ENCODE peak calls at places on chromosomes 13 and 19, in five cellular contexts. W is Right ventricle myocardium superior; Z is stimulated activated CD8-positive, alpha-beta memory T cell treated with anti-CD3 and anti-CD28 coated beads, Interleukin-15, amount 100 ng/mL, for 4 hours; Q is fibroblast of the conjunctiva; C is lower leg skin. V is an unnamed sample.

GRCh38 chr13:114249062-114249461 is 14.4 kb downstream of the CDC16 start:
- DNase-seq in W (no peak), Z (no peak), Q (no peak), C (no peak), V (no peak)

GRCh38 chr13:44142540-44142867 is 231.1 kb upstream of the SERP2 start:
- DNase-seq in W (no peak), Z (no peak), Q (no peak), C (no peak), V (no peak)

GRCh38 chr19:10431943-10432735 is 11.8 kb downstream of the PDE4A start:
- DNase-seq in W (peak), Z (no peak), Q (no peak), C (peak), V (peak)

GRCh38 chr13:59458908-59459579 is 704.7 kb downstream of the DIAPH3 start:
- DNase-seq in W (peak), Z (no peak), Q (peak), C (no peak), V (no peak)

GRCh38 chr19:14731200-14731599 is 41.4 kb downstream of the ZNF333 start:
- DNase-seq in W (no peak), Z (no peak), Q (no peak), C (peak), V (no peak)

GRCh38 chr19:12665281-12665573 is 1.3 kb downstream of the MAN2B1 start:
- DNase-seq in W (peak), Z (no peak), Q (no peak), C (no peak), V (peak)

GRCh38 chr19:4229179-4229931 is at the start of gene EBI3:
- DNase-seq in W (peak), Z (peak), Q (no peak), C (peak), V (no peak)

GRCh38 chr13:72970956-72971355 is 87.8 kb upstream of the KLF5 start:
- DNase-seq in W (no peak), Z (no peak), Q (peak), C (no peak), V (no peak)

GRCh38 chr13:32255744-32256120 is 59.4 kb downstream of the ZAR1L start:
- DNase-seq in W (no peak), Z (no peak), Q (peak), C (no peak), V (no peak)

GRCh38 chr19:48509467-48510194 is 2.0 kb downstream of the LMTK3 start:
- DNase-seq in W (no peak), Z (no peak), Q (no peak), C (no peak), V (no peak)

GRCh38 chr19:46218160-46218559 is 11.4 kb upstream of the IGFL1 start:
- DNase-seq in W (no peak), Z (no peak), Q (no peak), C (no peak), V (no peak)

GRCh38 chr13:75145926-75146325 is 336.0 kb downstream of the TBC1D4 start:
- DNase-seq in W (no peak), Z (no peak), Q (peak), C (no peak), V (no peak)

GRCh38 chr13:67075239-67075638 is 154.9 kb downstream of the PCDH9 start:
- DNase-seq in W (no peak), Z (no peak), Q (peak), C (no peak), V (no peak)

GRCh38 chr19:42279902-42280760 is 11.1 kb downstream of the CIC start:
- DNase-seq in W (peak), Z (peak), Q (peak), C (peak), V (peak)

GRCh38 chr19:35122687-35123551 is 7.3 kb downstream of the FXYD3 start:
- DNase-seq in W (no peak), Z (no peak), Q (no peak), C (no peak), V (no peak)

GRCh38 chr13:79468819-79469218 is 12.1 kb upstream of the NDFIP2 start:
- DNase-seq in W (no peak), Z (no peak), Q (no peak), C (no peak), V (no peak)

GRCh38 chr13:51681037-51681678 is 96.9 kb downstream of the WDFY2 start:
- DNase-seq in W (no peak), Z (no peak), Q (no peak), C (no peak), V (no peak)

GRCh38 chr13:26062853-26063444 is 11.1 kb upstream of the SHISA2 start:
- DNase-seq in W (no peak), Z (no peak), Q (peak), C (no peak), V (peak)

GRCh38 chr19:6424190-6424938 is at the start of gene KHSRP:
- DNase-seq in W (peak), Z (peak), Q (no peak), C (no peak), V (peak)

GRCh38 chr19:15241259-15241658 is 9.0 kb upstream of the EPHX3 start:
- DNase-seq in W (no peak), Z (no peak), Q (no peak), C (no peak), V (no peak)

GRCh38 chr19:13718733-13719132 is 45.6 kb upstream of the MRI1 start:
- DNase-seq in W (peak), Z (no peak), Q (peak), C (no peak), V (no peak)

GRCh38 chr19:13670846-13671245 is 93.5 kb upstream of the MRI1 start:
- DNase-seq in W (no peak), Z (no peak), Q (no peak), C (no peak), V (no peak)

GRCh38 chr19:55442372-55443044 is 592 bp downstream of the SHISA7 start:
- DNase-seq in W (no peak), Z (no peak), Q (no peak), C (no peak), V (no peak)

GRCh38 chr13:32001392-32001768 is 30.2 kb upstream of the FRY start:
- DNase-seq in W (peak), Z (no peak), Q (peak), C (no peak), V (no peak)

GRCh38 chr13:51814071-51814470 is 10.1 kb upstream of the DHRS12 start:
- DNase-seq in W (no peak), Z (no peak), Q (no peak), C (no peak), V (no peak)

GRCh38 chr19:9819590-9819898 is 665 bp upstream of the FBXL12 start:
- DNase-seq in W (no peak), Z (no peak), Q (no peak), C (no peak), V (no peak)

GRCh38 chr19:2207991-2208860 is 27.9 kb downstream of the PLEKHJ1 start:
- DNase-seq in W (peak), Z (peak), Q (peak), C (peak), V (no peak)

GRCh38 chr19:11179716-11180297 is 17.5 kb downstream of the KANK2 start:
- DNase-seq in W (peak), Z (no peak), Q (no peak), C (no peak), V (no peak)

GRCh38 chr13:39105110-39105509 is 66.9 kb downstream of the NHLRC3 start:
- DNase-seq in W (no peak), Z (no peak), Q (no peak), C (no peak), V (no peak)

GRCh38 chr19:47379398-47379938 is 30.4 kb downstream of the DHX34 start:
- DNase-seq in W (no peak), Z (no peak), Q (no peak), C (no peak), V (no peak)

GRCh38 chr13:99686157-99686572 is 184.9 kb downstream of the TM9SF2 start:
- DNase-seq in W (peak), Z (no peak), Q (no peak), C (no peak), V (no peak)

GRCh38 chr19:38509027-38509426 is 75.5 kb downstream of the RYR1 start:
- DNase-seq in W (no peak), Z (no peak), Q (no peak), C (no peak), V (no peak)

GRCh38 chr13:97030705-97031452 is 36.6 kb upstream of the OXGR1 start:
- DNase-seq in W (no peak), Z (no peak), Q (peak), C (no peak), V (no peak)

GRCh38 chr13:95494082-95494681 is 58.3 kb upstream of the CLDN10 start:
- DNase-seq in W (no peak), Z (no peak), Q (peak), C (no peak), V (peak)

GRCh38 chr19:28426110-28426901 is 786.6 kb downstream of the UQCRFS1 start:
- DNase-seq in W (no peak), Z (no peak), Q (no peak), C (no peak), V (no peak)

GRCh38 chr13:110371550-110372465 is 64.7 kb downstream of the COL4A2 start:
- DNase-seq in W (no peak), Z (no peak), Q (no peak), C (no peak), V (no peak)

GRCh38 chr19:34254552-34255432 is at the start of gene GARRE1:
- DNase-seq in W (peak), Z (peak), Q (no peak), C (no peak), V (peak)

GRCh38 chr19:49188626-49189200 is 31.1 kb downstream of the TRPM4 start:
- DNase-seq in W (no peak), Z (no peak), Q (no peak), C (no peak), V (no peak)